ENCODE peak calls at places on chromosomes 7 and 10, in five cellular contexts. Y, D, M, S and T are unnamed samples. For H3K27me3 and H3K4me1, the result is how much of the 10 kb centered on the place peaks cover.

GRCh38 chr10:3516626-3517255 is 268.3 kb downstream of the KLF6 start:
- DNase-seq in Y (no peak), D (no peak), M (no peak), S (no peak), T (no peak)

GRCh38 chr7:128876127-128876526 is 13.5 kb downstream of the ATP6V1F start:
- DNase-seq in Y (peak), D (no peak), M (peak), S (no peak), T (no peak)

GRCh38 chr7:142231716-142232115 is 26.1 kb downstream of the PRSS58 start:
- DNase-seq in Y (no peak), D (peak), M (no peak), S (peak), T (no peak)

GRCh38 chr7:116671681-116672595 is at the start of gene MET:
- DNase-seq in Y (peak), D (peak), M (peak), S (peak), T (no peak)

GRCh38 chr10:100930368-100930767 is 17.6 kb downstream of the SLF2 start:
- DNase-seq in Y (no peak), D (no peak), M (no peak), S (no peak), T (no peak)

GRCh38 chr7:33903770-33904679 is 1.3 kb upstream of the BMPER start:
- DNase-seq in Y (peak), D (peak), M (peak), S (no peak), T (no peak)

GRCh38 chr10:24706479-24707118 is 17.1 kb downstream of the ARHGAP21 start:
- DNase-seq in Y (no peak), D (peak), M (no peak), S (peak), T (no peak)

GRCh38 chr10:129730993-129731325 is 233.1 kb downstream of the EBF3 start:
- DNase-seq in Y (peak), D (no peak), M (peak), S (no peak), T (no peak)

GRCh38 chr7:82173400-82174021 is 270.1 kb downstream of the CACNA2D1 start:
- DNase-seq in Y (no peak), D (no peak), M (no peak), S (no peak), T (no peak)

GRCh38 chr7:44157116-44158059 is 16.3 kb upstream of the MYL7 start:
- DNase-seq in Y (no peak), D (peak), M (no peak), S (no peak), T (no peak)

GRCh38 chr10:59825932-59826331 is 72.7 kb upstream of the MRLN start:
- DNase-seq in Y (no peak), D (no peak), M (no peak), S (no peak), T (no peak)

GRCh38 chr7:142785841-142786250 is 15.1 kb downstream of the PRSS2 start:
- DNase-seq in Y (no peak), D (no peak), M (peak), S (no peak), T (peak)

GRCh38 chr10:29646238-29646902 is 11.6 kb upstream of the SVIL start:
- DNase-seq in Y (no peak), D (peak), M (no peak), S (peak), T (no peak)

GRCh38 chr7:3504384-3504783 is 203.3 kb downstream of the SDK1 start:
- DNase-seq in Y (no peak), D (no peak), M (no peak), S (no peak), T (no peak)

GRCh38 chr10:2984682-2985081 is 82.7 kb upstream of the PFKP start:
- DNase-seq in Y (no peak), D (no peak), M (no peak), S (no peak), T (no peak)

GRCh38 chr7:131604841-131605279 is 48.4 kb upstream of the PODXL start:
- DNase-seq in Y (no peak), D (no peak), M (no peak), S (peak), T (no peak)

GRCh38 chr7:135831451-135832220 is 83.0 kb upstream of the FAM180A start:
- DNase-seq in Y (no peak), D (no peak), M (no peak), S (no peak), T (no peak)

GRCh38 chr7:50988988-50989387 is 206.3 kb upstream of the GRB10 start:
- DNase-seq in Y (no peak), D (no peak), M (no peak), S (no peak), T (no peak)

GRCh38 chr10:103998803-103999202 is 31.9 kb downstream of the SLK start:
- DNase-seq in Y (no peak), D (no peak), M (no peak), S (no peak), T (no peak)

GRCh38 chr10:58608356-58608755 is 95.7 kb downstream of the BICC1 start:
- DNase-seq in Y (no peak), D (no peak), M (no peak), S (no peak), T (no peak)

GRCh38 chr10:132105302-132105995 is 39.7 kb downstream of the JAKMIP3 start:
- DNase-seq in Y (peak), D (no peak), M (no peak), S (no peak), T (no peak)

GRCh38 chr10:132036153-132036886 is 29.4 kb upstream of the JAKMIP3 start:
- DNase-seq in Y (no peak), D (peak), M (peak), S (no peak), T (no peak)

GRCh38 chr10:21976739-21977138 is 26.8 kb downstream of the DNAJC1 start:
- DNase-seq in Y (no peak), D (no peak), M (no peak), S (no peak), T (no peak)

GRCh38 chr7:150941983-150942590 is 36.0 kb downstream of the KCNH2 start:
- DNase-seq in Y (peak), D (peak), M (peak), S (peak), T (peak)

GRCh38 chr10:91006752-91007346 is 86.0 kb upstream of the ANKRD1 start:
- DNase-seq in Y (no peak), D (no peak), M (no peak), S (no peak), T (no peak)

GRCh38 chr7:133345690-133346421 is 93.0 kb downstream of the EXOC4 start:
- DNase-seq in Y (no peak), D (no peak), M (no peak), S (no peak), T (no peak)

GRCh38 chr10:24957624-24958435 is 5.4 kb upstream of the PRTFDC1 start:
- DNase-seq in Y (no peak), D (no peak), M (no peak), S (peak), T (no peak)

GRCh38 chr10:35005868-35006267 is 84.3 kb downstream of the CUL2 start:
- DNase-seq in Y (no peak), D (no peak), M (no peak), S (peak), T (no peak)

GRCh38 chr10:132752378-132752777 is 33.6 kb downstream of the NKX6-2 start:
- DNase-seq in Y (no peak), D (no peak), M (no peak), S (no peak), T (no peak)

GRCh38 chr10:3014968-3015367 is 52.4 kb upstream of the PFKP start:
- DNase-seq in Y (no peak), D (no peak), M (no peak), S (peak), T (no peak)

GRCh38 chr7:4683884-4684565 is 1.9 kb downstream of the FOXK1 start:
- DNase-seq in Y (peak), D (peak), M (peak), S (peak), T (peak)

GRCh38 chr7:131327049-131327625 is 539 bp upstream of the MKLN1 start:
- DNase-seq in Y (no peak), D (peak), M (no peak), S (peak), T (no peak)

GRCh38 chr7:77913977-77914607 is 115.5 kb downstream of the PHTF2 start:
- DNase-seq in Y (no peak), D (no peak), M (no peak), S (no peak), T (no peak)
- H3K4me3 ChIP-seq in Y (no peak), D (no peak), M (no peak), S (no peak), T (no peak)

DNA sequence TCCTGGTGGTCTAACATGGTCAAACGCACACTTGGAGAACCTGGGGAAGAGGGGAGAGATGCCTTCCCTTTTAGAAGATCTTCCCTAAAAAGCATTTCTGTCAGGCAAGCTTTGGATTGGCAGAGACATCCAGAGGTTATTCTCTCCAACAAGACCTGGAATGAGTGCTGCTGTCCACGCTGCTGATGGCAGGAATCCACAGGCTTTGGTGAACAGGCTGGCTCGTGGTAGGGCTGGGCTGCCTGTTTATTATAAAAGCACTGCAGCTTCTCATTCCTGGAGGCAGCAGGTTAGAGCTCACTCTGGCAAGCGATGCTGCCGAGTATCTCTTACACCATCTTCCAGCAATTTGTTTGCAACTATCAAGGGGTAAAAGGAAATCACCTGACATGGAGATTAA is 152.3 kb upstream of the KMT2E start:
- DNase-seq in Y (no peak), D (no peak), M (no peak), S (no peak), T (no peak)
- H3K27me3 ChIP-seq in Y (under half), D (half or more), M (under half), S (under half), T (under half)

DNA sequence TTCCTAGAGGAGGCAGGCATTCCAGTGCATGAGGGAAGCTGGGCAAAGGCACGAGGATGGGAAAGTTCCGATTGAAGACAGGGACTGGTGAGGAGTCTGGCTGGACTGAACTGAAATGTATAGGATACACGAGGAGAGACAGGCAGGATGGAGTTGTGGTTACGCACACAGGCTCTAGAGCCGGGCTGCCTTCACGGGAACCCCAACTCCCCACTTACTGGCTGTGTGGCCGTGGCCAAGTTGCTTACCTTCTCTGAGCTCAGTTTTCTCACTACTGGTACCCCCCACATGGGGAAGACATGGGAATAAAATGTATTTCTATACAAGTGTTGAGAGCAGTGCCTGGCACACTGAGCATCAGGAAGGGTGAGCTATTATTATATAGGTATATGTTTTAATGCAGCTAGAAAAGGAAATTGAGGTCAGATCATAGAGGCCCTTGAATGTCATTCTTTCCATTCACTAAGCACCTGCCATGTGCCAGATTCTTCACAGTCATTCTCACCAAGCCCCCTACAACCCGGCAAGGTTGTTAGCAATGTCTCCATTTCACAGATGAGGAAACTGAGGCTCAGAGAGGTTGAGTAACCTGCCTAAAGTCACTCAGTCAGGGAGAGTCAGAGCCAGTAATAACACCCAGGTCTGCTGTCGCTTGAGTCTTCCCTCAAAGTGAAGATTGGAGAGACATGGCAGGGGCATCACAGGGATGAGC is 9.7 kb downstream of the CHST3 start:
- DNase-seq in Y (no peak), D (no peak), M (no peak), S (no peak), T (no peak)
- H3K4me1 ChIP-seq in Y (under half), D (under half), M (under half), S (half or more), T (under half)

GRCh38 chr7:73766556-73767229 is 3.4 kb downstream of the CLDN3 start:
- DNase-seq in Y (no peak), D (no peak), M (no peak), S (no peak), T (no peak)
- H3K4me3 ChIP-seq in Y (no peak), D (no peak), M (no peak), S (no peak), T (no peak)

GRCh38 chr10:124064158-124064603 is 29.2 kb downstream of the CHST15 start:
- DNase-seq in Y (no peak), D (no peak), M (no peak), S (no peak), T (no peak)
- H3K27me3 ChIP-seq in Y (under half), D (under half), M (under half), S (under half), T (under half)

DNA sequence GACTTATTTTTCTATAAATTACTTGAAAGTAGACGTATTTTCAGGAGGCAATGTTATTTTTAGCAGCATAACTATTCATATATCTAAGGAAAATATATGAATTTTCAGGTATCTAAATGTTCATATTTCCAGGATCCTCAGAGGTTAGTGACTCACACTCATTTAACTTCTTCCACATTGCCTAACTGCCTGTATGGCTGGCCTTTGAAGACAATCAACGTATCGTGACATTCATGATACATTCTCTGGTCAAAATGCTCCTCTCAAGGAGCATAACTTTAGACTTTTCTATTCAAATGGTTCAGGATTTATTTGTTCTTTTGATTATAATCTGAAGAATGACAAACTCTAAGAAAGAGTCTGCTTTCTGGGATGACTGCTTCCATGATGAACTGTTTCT is 89.3 kb downstream of the SEMA3C start:
- DNase-seq in Y (no peak), D (no peak), M (no peak), S (peak), T (no peak)
- H3K4me1 ChIP-seq in Y (under half), D (under half), M (under half), S (half or more), T (under half)